ENCODE peak calls at places on chromosomes 1 and 21, in ten cellular contexts. One of them, this sample, is unnamed. For H3K9me3, the result is how much of the 10 kb centered on the place peaks cover.

GRCh38 chr1:46595127-46595526 is 8.9 kb downstream of the MKNK1 start:
- DNase-seq in heart left ventricle: peak
- DNase-seq in cardiac muscle cell: no peak
- DNase-seq in mucosa of descending colon: peak
- DNase-seq in AG04450: no peak
- DNase-seq in K562: peak
- DNase-seq in SK-N-SH: no peak
- DNase-seq in endodermal cell: no peak
- DNase-seq in pancreas: no peak
- DNase-seq in colonic mucosa: peak
- DNase-seq in this sample: peak

GRCh38 chr1:229557913-229558414 is 543 bp downstream of the ABCB10 start:
- DNase-seq in cardiac muscle cell: peak
- DNase-seq in SK-N-SH: peak
- DNase-seq in endodermal cell: peak
- DNase-seq in mucosa of descending colon: peak
- DNase-seq in colonic mucosa: peak
- DNase-seq in K562: peak
- DNase-seq in pancreas: peak
- DNase-seq in heart left ventricle: peak
- DNase-seq in AG04450: no peak
- DNase-seq in this sample: no peak

GRCh38 chr1:6385673-6386191 is 7.8 kb downstream of the ACOT7 start:
- DNase-seq in SK-N-SH: peak
- DNase-seq in mucosa of descending colon: peak
- DNase-seq in colonic mucosa: peak
- DNase-seq in endodermal cell: peak
- DNase-seq in heart left ventricle: peak
- DNase-seq in K562: no peak
- DNase-seq in cardiac muscle cell: peak
- DNase-seq in pancreas: no peak
- DNase-seq in AG04450: no peak
- DNase-seq in this sample: no peak

GRCh38 chr21:41825881-41826280 is 53.3 kb downstream of the PRDM15 start:
- DNase-seq in pancreas: no peak
- DNase-seq in colonic mucosa: no peak
- DNase-seq in K562: no peak
- DNase-seq in mucosa of descending colon: no peak
- DNase-seq in SK-N-SH: no peak
- DNase-seq in endodermal cell: no peak
- DNase-seq in AG04450: no peak
- DNase-seq in cardiac muscle cell: no peak
- DNase-seq in heart left ventricle: no peak
- DNase-seq in this sample: no peak

GRCh38 chr1:159207080-159207479 is 2.4 kb downstream of the ACKR1 start:
- DNase-seq in pancreas: no peak
- DNase-seq in heart left ventricle: no peak
- DNase-seq in K562: no peak
- DNase-seq in mucosa of descending colon: no peak
- DNase-seq in SK-N-SH: no peak
- DNase-seq in AG04450: no peak
- DNase-seq in cardiac muscle cell: no peak
- DNase-seq in endodermal cell: no peak
- DNase-seq in colonic mucosa: no peak
- DNase-seq in this sample: no peak

GRCh38 chr1:149896589-149896988 is 2.8 kb upstream of the BOLA1 start:
- DNase-seq in cardiac muscle cell: no peak
- DNase-seq in SK-N-SH: no peak
- DNase-seq in heart left ventricle: no peak
- DNase-seq in K562: no peak
- DNase-seq in pancreas: no peak
- DNase-seq in endodermal cell: no peak
- DNase-seq in mucosa of descending colon: no peak
- DNase-seq in AG04450: no peak
- DNase-seq in colonic mucosa: no peak
- DNase-seq in this sample: no peak

GRCh38 chr1:162902372-162902771 is 41.4 kb upstream of the CCDC190 start:
- DNase-seq in SK-N-SH: no peak
- DNase-seq in K562: no peak
- DNase-seq in AG04450: no peak
- DNase-seq in endodermal cell: no peak
- DNase-seq in cardiac muscle cell: peak
- DNase-seq in colonic mucosa: no peak
- DNase-seq in mucosa of descending colon: no peak
- DNase-seq in heart left ventricle: no peak
- DNase-seq in pancreas: no peak
- DNase-seq in this sample: no peak

GRCh38 chr1:188237573-188238353 is 1409.0 kb downstream of the PLA2G4A start:
- DNase-seq in SK-N-SH: no peak
- DNase-seq in endodermal cell: no peak
- DNase-seq in AG04450: no peak
- DNase-seq in mucosa of descending colon: no peak
- DNase-seq in pancreas: no peak
- DNase-seq in colonic mucosa: no peak
- DNase-seq in K562: no peak
- DNase-seq in heart left ventricle: no peak
- DNase-seq in cardiac muscle cell: peak
- DNase-seq in this sample: no peak

GRCh38 chr1:172867216-172867828 is 183.4 kb downstream of the TNFSF18 start:
- DNase-seq in heart left ventricle: no peak
- DNase-seq in colonic mucosa: no peak
- DNase-seq in cardiac muscle cell: no peak
- DNase-seq in SK-N-SH: no peak
- DNase-seq in endodermal cell: no peak
- DNase-seq in mucosa of descending colon: no peak
- DNase-seq in AG04450: no peak
- DNase-seq in pancreas: no peak
- DNase-seq in K562: no peak
- DNase-seq in this sample: no peak

GRCh38 chr1:118918230-118918939 is 69.8 kb downstream of the TBX15 start:
- DNase-seq in heart left ventricle: no peak
- DNase-seq in SK-N-SH: no peak
- DNase-seq in K562: no peak
- DNase-seq in colonic mucosa: no peak
- DNase-seq in mucosa of descending colon: no peak
- DNase-seq in endodermal cell: no peak
- DNase-seq in cardiac muscle cell: no peak
- DNase-seq in pancreas: no peak
- DNase-seq in AG04450: no peak
- DNase-seq in this sample: no peak

GRCh38 chr1:164613176-164613575 is 54.2 kb downstream of the PBX1 start:
- DNase-seq in AG04450: no peak
- DNase-seq in endodermal cell: no peak
- DNase-seq in SK-N-SH: no peak
- DNase-seq in cardiac muscle cell: no peak
- DNase-seq in heart left ventricle: no peak
- DNase-seq in pancreas: no peak
- DNase-seq in mucosa of descending colon: peak
- DNase-seq in K562: no peak
- DNase-seq in colonic mucosa: peak
- DNase-seq in this sample: no peak

GRCh38 chr1:93801471-93801870 is 77.5 kb downstream of the DNTTIP2 start:
- DNase-seq in endodermal cell: peak
- DNase-seq in mucosa of descending colon: no peak
- DNase-seq in colonic mucosa: no peak
- DNase-seq in AG04450: peak
- DNase-seq in heart left ventricle: no peak
- DNase-seq in pancreas: no peak
- DNase-seq in K562: no peak
- DNase-seq in cardiac muscle cell: no peak
- DNase-seq in SK-N-SH: no peak
- DNase-seq in this sample: no peak

GRCh38 chr1:37765937-37766664 is 1.2 kb upstream of the EPHA10 start:
- DNase-seq in AG04450: no peak
- DNase-seq in colonic mucosa: no peak
- DNase-seq in K562: peak
- DNase-seq in cardiac muscle cell: no peak
- DNase-seq in SK-N-SH: peak
- DNase-seq in mucosa of descending colon: no peak
- DNase-seq in heart left ventricle: no peak
- DNase-seq in pancreas: no peak
- DNase-seq in endodermal cell: peak
- DNase-seq in this sample: no peak

GRCh38 chr1:204417231-204417997 is 5.8 kb upstream of the PPP1R15B start:
- DNase-seq in SK-N-SH: peak
- DNase-seq in colonic mucosa: peak
- DNase-seq in heart left ventricle: no peak
- DNase-seq in pancreas: peak
- DNase-seq in endodermal cell: peak
- DNase-seq in AG04450: peak
- DNase-seq in mucosa of descending colon: peak
- DNase-seq in cardiac muscle cell: peak
- DNase-seq in K562: peak
- DNase-seq in this sample: no peak

GRCh38 chr1:224615861-224616760 is at the start of gene CNIH3:
- DNase-seq in cardiac muscle cell: peak
- DNase-seq in colonic mucosa: no peak
- DNase-seq in AG04450: no peak
- DNase-seq in pancreas: peak
- DNase-seq in K562: no peak
- DNase-seq in endodermal cell: peak
- DNase-seq in mucosa of descending colon: no peak
- DNase-seq in heart left ventricle: no peak
- DNase-seq in SK-N-SH: peak
- DNase-seq in this sample: no peak

GRCh38 chr1:32273389-32274208 is 18.3 kb upstream of the HDAC1 start:
- DNase-seq in heart left ventricle: no peak
- DNase-seq in pancreas: no peak
- DNase-seq in cardiac muscle cell: no peak
- DNase-seq in K562: no peak
- DNase-seq in mucosa of descending colon: peak
- DNase-seq in SK-N-SH: no peak
- DNase-seq in endodermal cell: peak
- DNase-seq in colonic mucosa: peak
- DNase-seq in AG04450: no peak
- DNase-seq in this sample: no peak

GRCh38 chr21:29080454-29080930 is 7.0 kb upstream of the CCT8 start:
- DNase-seq in cardiac muscle cell: no peak
- DNase-seq in mucosa of descending colon: no peak
- DNase-seq in pancreas: no peak
- DNase-seq in K562: no peak
- DNase-seq in SK-N-SH: no peak
- DNase-seq in colonic mucosa: no peak
- DNase-seq in AG04450: no peak
- DNase-seq in endodermal cell: no peak
- DNase-seq in heart left ventricle: no peak
- DNase-seq in this sample: no peak

GRCh38 chr1:52904590-52905375 is 16.8 kb downstream of the ECHDC2 start:
- DNase-seq in endodermal cell: peak
- DNase-seq in K562: peak
- DNase-seq in AG04450: no peak
- DNase-seq in cardiac muscle cell: peak
- DNase-seq in SK-N-SH: peak
- DNase-seq in mucosa of descending colon: peak
- DNase-seq in colonic mucosa: no peak
- DNase-seq in pancreas: no peak
- DNase-seq in heart left ventricle: no peak
- DNase-seq in this sample: no peak

GRCh38 chr1:56457767-56458375 is 121.5 kb downstream of the PLPP3 start:
- DNase-seq in heart left ventricle: no peak
- DNase-seq in K562: no peak
- DNase-seq in AG04450: no peak
- DNase-seq in SK-N-SH: no peak
- DNase-seq in cardiac muscle cell: peak
- DNase-seq in mucosa of descending colon: no peak
- DNase-seq in colonic mucosa: no peak
- DNase-seq in endodermal cell: no peak
- DNase-seq in pancreas: no peak
- DNase-seq in this sample: no peak

GRCh38 chr1:61274979-61275378 is 192.6 kb downstream of the NFIA start:
- DNase-seq in K562: no peak
- DNase-seq in mucosa of descending colon: no peak
- DNase-seq in cardiac muscle cell: peak
- DNase-seq in SK-N-SH: no peak
- DNase-seq in endodermal cell: no peak
- DNase-seq in heart left ventricle: no peak
- DNase-seq in pancreas: no peak
- DNase-seq in colonic mucosa: no peak
- DNase-seq in AG04450: no peak
- DNase-seq in this sample: peak

GRCh38 chr1:32724678-32725594 is 22.4 kb upstream of the SYNC start:
- DNase-seq in colonic mucosa: peak
- DNase-seq in AG04450: peak
- DNase-seq in cardiac muscle cell: peak
- DNase-seq in K562: peak
- DNase-seq in endodermal cell: peak
- DNase-seq in mucosa of descending colon: no peak
- DNase-seq in heart left ventricle: peak
- DNase-seq in SK-N-SH: peak
- DNase-seq in pancreas: no peak
- DNase-seq in this sample: no peak

GRCh38 chr21:26388731-26389231 is 184.3 kb downstream of the CYYR1 start:
- DNase-seq in SK-N-SH: peak
- DNase-seq in colonic mucosa: no peak
- DNase-seq in K562: no peak
- DNase-seq in pancreas: no peak
- DNase-seq in heart left ventricle: no peak
- DNase-seq in mucosa of descending colon: no peak
- DNase-seq in cardiac muscle cell: peak
- DNase-seq in endodermal cell: no peak
- DNase-seq in AG04450: no peak
- DNase-seq in this sample: no peak
- H3K9me3 ChIP-seq in SK-N-SH: under half
- H3K9me3 ChIP-seq in colonic mucosa: under half
- H3K9me3 ChIP-seq in K562: under half
- H3K9me3 ChIP-seq in pancreas: under half
- H3K9me3 ChIP-seq in heart left ventricle: under half
- H3K9me3 ChIP-seq in mucosa of descending colon: under half
- H3K9me3 ChIP-seq in cardiac muscle cell: under half
- H3K9me3 ChIP-seq in endodermal cell: under half
- H3K9me3 ChIP-seq in AG04450: under half
- H3K9me3 ChIP-seq in this sample: under half

GRCh38 chr1:69377507-69377906 is 190.2 kb upstream of the LRRC7 start:
- DNase-seq in colonic mucosa: no peak
- DNase-seq in pancreas: no peak
- DNase-seq in mucosa of descending colon: no peak
- DNase-seq in SK-N-SH: no peak
- DNase-seq in heart left ventricle: no peak
- DNase-seq in cardiac muscle cell: no peak
- DNase-seq in AG04450: no peak
- DNase-seq in K562: peak
- DNase-seq in endodermal cell: no peak
- DNase-seq in this sample: no peak
- H3K9me3 ChIP-seq in colonic mucosa: under half
- H3K9me3 ChIP-seq in pancreas: under half
- H3K9me3 ChIP-seq in mucosa of descending colon: under half
- H3K9me3 ChIP-seq in SK-N-SH: under half
- H3K9me3 ChIP-seq in heart left ventricle: under half
- H3K9me3 ChIP-seq in cardiac muscle cell: under half
- H3K9me3 ChIP-seq in AG04450: under half
- H3K9me3 ChIP-seq in K562: under half
- H3K9me3 ChIP-seq in endodermal cell: under half
- H3K9me3 ChIP-seq in this sample: under half

GRCh38 chr1:222525956-222526355 is 21.9 kb downstream of the HHIPL2 start:
- DNase-seq in cardiac muscle cell: no peak
- DNase-seq in pancreas: no peak
- DNase-seq in heart left ventricle: no peak
- DNase-seq in endodermal cell: no peak
- DNase-seq in colonic mucosa: no peak
- DNase-seq in AG04450: no peak
- DNase-seq in mucosa of descending colon: no peak
- DNase-seq in SK-N-SH: no peak
- DNase-seq in K562: peak
- DNase-seq in this sample: no peak
- H3K9me3 ChIP-seq in cardiac muscle cell: under half
- H3K9me3 ChIP-seq in pancreas: under half
- H3K9me3 ChIP-seq in heart left ventricle: under half
- H3K9me3 ChIP-seq in endodermal cell: under half
- H3K9me3 ChIP-seq in colonic mucosa: under half
- H3K9me3 ChIP-seq in AG04450: under half
- H3K9me3 ChIP-seq in mucosa of descending colon: under half
- H3K9me3 ChIP-seq in SK-N-SH: under half
- H3K9me3 ChIP-seq in K562: under half
- H3K9me3 ChIP-seq in this sample: under half

GRCh38 chr21:27425172-27425571 is 458.3 kb upstream of the ADAMTS5 start:
- DNase-seq in cardiac muscle cell: peak
- DNase-seq in pancreas: no peak
- DNase-seq in colonic mucosa: no peak
- DNase-seq in endodermal cell: peak
- DNase-seq in mucosa of descending colon: no peak
- DNase-seq in K562: no peak
- DNase-seq in AG04450: no peak
- DNase-seq in SK-N-SH: no peak
- DNase-seq in heart left ventricle: no peak
- DNase-seq in this sample: no peak
- H3K9me3 ChIP-seq in cardiac muscle cell: under half
- H3K9me3 ChIP-seq in pancreas: under half
- H3K9me3 ChIP-seq in colonic mucosa: under half
- H3K9me3 ChIP-seq in endodermal cell: under half
- H3K9me3 ChIP-seq in mucosa of descending colon: under half
- H3K9me3 ChIP-seq in K562: under half
- H3K9me3 ChIP-seq in AG04450: under half
- H3K9me3 ChIP-seq in SK-N-SH: under half
- H3K9me3 ChIP-seq in heart left ventricle: under half
- H3K9me3 ChIP-seq in this sample: under half